ENCODE peak calls at places on chromosomes 4 and X, in five cellular contexts. C is activated T-cell treated with anti-CD3 and anti-CD28 coated beads, Interleukin-2, amount 50 U/mL, for 72 hours; F is stimulated activated CD4-positive, alpha-beta T cell treated with anti-CD3 and anti-CD28 coated beads, Interleukin-4, amount 100 ng/mL, for 48 hours; X is cardiac fibroblast; R is RKO. P is an unnamed sample.

GRCh38 chrX:147550217-147550616 is 361.5 kb upstream of the FMR1 start:
- DNase-seq in X (no peak), F (no peak), C (peak; percentile 3), R (peak; percentile 36), P (no peak)

GRCh38 chr4:48112017-48112667 is 21.9 kb downstream of the TXK start:
- DNase-seq in R (no peak), C (no peak), F (no peak), X (no peak), P (no peak)

GRCh38 chr4:142840516-142841123 is 5.5 kb downstream of the INPP4B start:
- DNase-seq in C (no peak), R (peak; percentile 57), X (peak; percentile 77), F (no peak), P (no peak)

GRCh38 chr4:188949608-188950007 is 810.4 kb downstream of the TRIML1 start:
- DNase-seq in C (no peak), X (no peak), F (no peak), R (no peak), P (no peak)

GRCh38 chr4:150348079-150348478 is 233.9 kb upstream of the MAB21L2 start:
- DNase-seq in R (peak; percentile 86), C (no peak), F (no peak), X (peak; percentile 57), P (no peak)

GRCh38 chr4:15543537-15544195 is 74.0 kb downstream of the CC2D2A start:
- DNase-seq in X (no peak), C (no peak), F (no peak), R (no peak), P (no peak)

GRCh38 chr4:37867102-37867501 is 23.8 kb upstream of the TBC1D1 start:
- DNase-seq in X (no peak), F (no peak), C (no peak), R (no peak), P (no peak)

GRCh38 chr4:38867478-38868054 is at the start of gene FAM114A1:
- DNase-seq in X (peak; percentile 91), F (peak; percentile 33), C (peak; percentile 50), R (peak; percentile 78), P (peak; percentile 19)

GRCh38 chr4:185849543-185850185 is 37.7 kb upstream of the SORBS2 start:
- DNase-seq in X (peak; percentile 92), F (no peak), R (no peak), C (no peak), P (no peak)

GRCh38 chr4:128560754-128561495 is 248.6 kb upstream of the JADE1 start:
- DNase-seq in R (no peak), F (no peak), X (no peak), C (no peak), P (no peak)

GRCh38 chrX:82677281-82677680 is 830.8 kb upstream of the POU3F4 start:
- DNase-seq in C (no peak), F (no peak), X (no peak), R (no peak), P (no peak)

GRCh38 chr4:37524267-37524666 is 161.9 kb downstream of the RELL1 start:
- DNase-seq in C (no peak), F (no peak), X (no peak), R (no peak), P (no peak)